ENCODE peak calls at places on chromosome 22, in nine cellular contexts. E is stomach, J is cardiac septum, A is DMS153, S is kidney, F is neural crest cell, Y is GM04504, R is anterior cingulate cortex, M is foreskin fibroblast. T is an unnamed sample.

GRCh38 chr22:36897611-36898010 is 15.8 kb upstream of the CSF2RB start:
- DNase-seq in E (no peak), J (no peak), A (no peak), S (no peak), F (no peak), Y (no peak), R (no peak), M (no peak), T (no peak)

GRCh38 chr22:47322854-47323253 is 560.4 kb downstream of the TBC1D22A start:
- DNase-seq in E (no peak), J (no peak), A (peak; percentile 81), S (no peak), F (no peak), Y (no peak), R (no peak), M (peak; percentile 30), T (no peak)

GRCh38 chr22:43897751-43898261 is 6.0 kb upstream of the PNPLA5 start:
- DNase-seq in E (no peak), J (no peak), A (no peak), S (no peak), F (no peak), Y (no peak), R (no peak), M (peak; percentile 57), T (no peak)

GRCh38 chr22:32842486-32842885 is 41.0 kb downstream of the TIMP3 start:
- DNase-seq in E (no peak), J (no peak), A (no peak), S (no peak), F (no peak), Y (no peak), R (no peak), M (no peak), T (no peak)

GRCh38 chr22:26398741-26399153 is 30.3 kb upstream of the ASPHD2 start:
- DNase-seq in E (peak; percentile 55), J (no peak), A (peak; percentile 38), S (peak; percentile 59), F (peak; percentile 35), Y (peak; percentile 38), R (peak; percentile 25), M (peak; percentile 85), T (peak; percentile 82)

GRCh38 chr22:46883547-46883946 is 121.1 kb downstream of the TBC1D22A start:
- DNase-seq in E (no peak), J (no peak), A (no peak), S (no peak), F (no peak), Y (no peak), R (no peak), M (no peak), T (no peak)

GRCh38 chr22:50576806-50577696 is 1.2 kb downstream of the CPT1B start:
- DNase-seq in E (no peak), J (no peak), A (no peak), S (no peak), F (no peak), Y (no peak), R (no peak), M (no peak), T (no peak)

GRCh38 chr22:33513388-33514336 is 406.6 kb downstream of the LARGE1 start:
- DNase-seq in E (no peak), J (no peak), A (peak; percentile 57), S (no peak), F (no peak), Y (no peak), R (no peak), M (no peak), T (no peak)

T was measured in Ammon's horn.